ENCODE peak calls at places on chromosomes 5 and 9, in four cellular contexts. One of them, this sample, is unnamed.

GRCh38 chr9:16652511-16653101 is 217.9 kb downstream of the BNC2 start:
- DNase-seq in K562: no peak
- DNase-seq in HepG2: no peak
- DNase-seq in SK-N-SH: no peak
- DNase-seq in this sample: no peak

GRCh38 chr5:149580808-149581191 is 498 bp upstream of the ARHGEF37 start:
- DNase-seq in HepG2: no peak
- DNase-seq in K562: no peak
- DNase-seq in SK-N-SH: no peak
- DNase-seq in this sample: no peak

GRCh38 chr5:83414601-83415000 is 56.9 kb upstream of the VCAN start:
- DNase-seq in K562: no peak
- DNase-seq in SK-N-SH: no peak
- DNase-seq in HepG2: no peak
- DNase-seq in this sample: no peak

GRCh38 chr9:129407905-129408452 is 212.9 kb downstream of the C9orf50 start:
- DNase-seq in SK-N-SH: no peak
- DNase-seq in K562: no peak
- DNase-seq in HepG2: no peak
- DNase-seq in this sample: no peak

GRCh38 chr9:88106492-88106891 is 31.8 kb downstream of the SPATA31C2 start:
- DNase-seq in SK-N-SH: peak
- DNase-seq in K562: no peak
- DNase-seq in HepG2: no peak
- DNase-seq in this sample: peak

GRCh38 chr5:35736280-35736679 is 118.6 kb downstream of the SPEF2 start:
- DNase-seq in K562: no peak
- DNase-seq in SK-N-SH: no peak
- DNase-seq in HepG2: no peak
- DNase-seq in this sample: no peak

GRCh38 chr5:10602031-10602806 is 38.3 kb downstream of the ANKRD33B start:
- DNase-seq in K562: peak
- DNase-seq in SK-N-SH: no peak
- DNase-seq in HepG2: no peak
- DNase-seq in this sample: no peak

GRCh38 chr5:43066799-43067741 is 27.0 kb upstream of the ANXA2R start:
- DNase-seq in HepG2: peak
- DNase-seq in SK-N-SH: peak
- DNase-seq in K562: peak
- DNase-seq in this sample: peak

GRCh38 chr9:93060746-93061259 is 2.3 kb downstream of the SUSD3 start:
- DNase-seq in HepG2: no peak
- DNase-seq in SK-N-SH: no peak
- DNase-seq in K562: peak
- DNase-seq in this sample: no peak

GRCh38 chr5:50420343-50420935 is 20.6 kb downstream of the EMB start:
- DNase-seq in HepG2: no peak
- DNase-seq in SK-N-SH: no peak
- DNase-seq in K562: no peak
- DNase-seq in this sample: no peak

GRCh38 chr9:110936252-110936651 is 102.0 kb downstream of the LPAR1 start:
- DNase-seq in K562: no peak
- DNase-seq in SK-N-SH: no peak
- DNase-seq in HepG2: no peak
- DNase-seq in this sample: no peak

GRCh38 chr9:99778308-99778707 is 43.4 kb upstream of the NR4A3 start:
- DNase-seq in HepG2: no peak
- DNase-seq in SK-N-SH: no peak
- DNase-seq in K562: peak
- DNase-seq in this sample: no peak

GRCh38 chr9:72863456-72864094 is 89.3 kb downstream of the ALDH1A1 start:
- DNase-seq in SK-N-SH: no peak
- DNase-seq in K562: no peak
- DNase-seq in HepG2: no peak
- DNase-seq in this sample: no peak

GRCh38 chr9:33506626-33507370 is 17.3 kb upstream of the ANKRD18B start:
- DNase-seq in HepG2: peak
- DNase-seq in K562: no peak
- DNase-seq in SK-N-SH: no peak
- DNase-seq in this sample: no peak

GRCh38 chr5:115557667-115558387 is 13.3 kb upstream of the FEM1C start:
- DNase-seq in HepG2: peak
- DNase-seq in SK-N-SH: no peak
- DNase-seq in K562: no peak
- DNase-seq in this sample: no peak

GRCh38 chr5:154112255-154112654 is 73.5 kb downstream of the MFAP3 start:
- DNase-seq in K562: no peak
- DNase-seq in HepG2: no peak
- DNase-seq in SK-N-SH: no peak
- DNase-seq in this sample: no peak

GRCh38 chr9:115115924-115116323 is 2.0 kb downstream of the TNC start:
- DNase-seq in K562: no peak
- DNase-seq in SK-N-SH: no peak
- DNase-seq in HepG2: no peak
- DNase-seq in this sample: no peak

GRCh38 chr9:74610523-74611061 is 113.5 kb downstream of the RORB start:
- DNase-seq in SK-N-SH: no peak
- DNase-seq in K562: no peak
- DNase-seq in HepG2: no peak
- DNase-seq in this sample: no peak

GRCh38 chr9:95176755-95177319 is 140.7 kb downstream of the FANCC start:
- DNase-seq in HepG2: no peak
- DNase-seq in SK-N-SH: no peak
- DNase-seq in K562: no peak
- DNase-seq in this sample: no peak

GRCh38 chr5:395156-395920 is 47.6 kb upstream of the EXOC3 start:
- DNase-seq in SK-N-SH: peak
- DNase-seq in K562: peak
- DNase-seq in HepG2: no peak
- DNase-seq in this sample: no peak

GRCh38 chr5:167296680-167297079 is 994.8 kb upstream of the WWC1 start:
- DNase-seq in K562: no peak
- DNase-seq in SK-N-SH: no peak
- DNase-seq in HepG2: no peak
- DNase-seq in this sample: no peak

GRCh38 chr9:82961504-82962125 is 101.3 kb downstream of the RASEF start:
- DNase-seq in K562: peak
- DNase-seq in SK-N-SH: peak
- DNase-seq in HepG2: peak
- DNase-seq in this sample: peak

GRCh38 chr5:134945041-134945440 is 22.7 kb upstream of the CATSPER3 start:
- DNase-seq in K562: no peak
- DNase-seq in HepG2: no peak
- DNase-seq in SK-N-SH: peak
- DNase-seq in this sample: no peak
- TF ChIP-seq FOXJ3 in K562: no peak
- TF ChIP-seq FOXJ3 in HepG2: no peak
- TF ChIP-seq FOXJ3 in SK-N-SH: no peak
- TF ChIP-seq FOXJ3 in this sample: no peak

DNA sequence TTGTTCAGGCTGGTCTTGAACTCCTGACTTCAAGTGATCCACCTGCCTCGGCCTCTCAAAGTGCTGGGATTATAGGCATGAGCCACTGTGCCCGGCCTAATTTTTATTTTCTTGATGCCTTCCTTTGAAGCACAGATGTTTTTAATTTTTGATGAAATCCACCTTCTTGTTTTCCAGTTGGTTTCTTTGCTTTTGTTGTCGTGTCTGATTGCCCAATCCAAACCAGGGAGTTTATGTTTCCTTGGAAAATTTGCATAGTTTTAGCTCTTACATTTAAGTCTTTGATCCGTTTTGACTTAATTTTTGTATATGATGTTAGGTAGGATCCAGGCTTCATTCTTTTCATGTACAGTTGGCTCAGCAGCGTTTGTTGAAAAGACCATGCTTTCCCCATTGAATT is 15.2 kb downstream of the EHMT1 start:
- DNase-seq in HepG2: no peak
- DNase-seq in SK-N-SH: no peak
- DNase-seq in K562: no peak
- DNase-seq in this sample: no peak
- TF ChIP-seq FOXJ3 in HepG2: no peak
- TF ChIP-seq FOXJ3 in SK-N-SH: no peak
- TF ChIP-seq FOXJ3 in K562: no peak
- TF ChIP-seq FOXJ3 in this sample: no peak

DNA sequence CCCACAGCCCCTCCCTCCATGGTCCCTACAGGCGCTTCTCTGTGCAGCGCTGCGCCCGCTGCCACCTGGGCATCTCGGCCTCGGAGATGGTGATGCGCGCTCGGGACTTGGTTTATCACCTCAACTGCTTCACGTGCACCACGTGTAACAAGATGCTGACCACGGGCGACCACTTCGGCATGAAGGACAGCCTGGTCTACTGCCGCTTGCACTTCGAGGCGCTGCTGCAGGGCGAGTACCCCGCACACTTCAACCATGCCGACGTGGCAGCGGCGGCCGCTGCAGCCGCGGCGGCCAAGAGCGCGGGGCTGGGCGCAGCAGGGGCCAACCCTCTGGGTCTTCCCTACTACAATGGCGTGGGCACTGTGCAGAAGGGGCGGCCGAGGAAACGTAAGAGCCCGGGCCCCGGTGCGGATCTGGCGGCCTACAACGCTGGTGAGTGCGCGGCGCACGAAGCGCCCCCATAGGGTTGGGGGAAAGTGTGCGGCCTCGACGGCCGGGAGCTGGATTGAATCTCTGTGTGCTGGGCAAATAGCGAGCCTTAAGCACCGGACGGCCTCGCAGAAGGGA is 3.6 kb downstream of the LHX2 start:
- DNase-seq in K562: no peak
- DNase-seq in SK-N-SH: peak
- DNase-seq in HepG2: no peak
- DNase-seq in this sample: peak
- TF ChIP-seq FOXJ3 in K562: no peak
- TF ChIP-seq FOXJ3 in SK-N-SH: no peak
- TF ChIP-seq FOXJ3 in HepG2: no peak
- TF ChIP-seq FOXJ3 in this sample: no peak

DNA sequence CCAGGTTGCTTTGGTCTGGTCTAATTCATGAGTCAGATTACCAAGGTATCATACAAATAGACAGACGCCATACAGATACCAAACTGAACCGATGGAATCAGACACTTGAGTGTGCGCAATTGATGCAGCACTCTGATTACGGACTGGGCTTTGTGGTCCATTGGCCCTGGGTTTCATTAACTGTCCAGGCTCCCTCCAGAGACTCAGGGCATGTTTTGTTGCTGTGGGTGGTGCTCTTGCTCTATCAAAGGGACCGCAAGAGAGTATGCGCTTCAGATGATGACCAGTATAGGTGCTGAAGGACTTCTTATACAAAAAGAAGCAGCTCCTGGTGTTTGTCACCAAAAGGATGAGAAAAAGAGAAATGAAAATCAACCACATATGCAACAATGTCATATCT is 36.9 kb upstream of the ANKRD55 start:
- DNase-seq in SK-N-SH: peak
- DNase-seq in HepG2: peak
- DNase-seq in K562: peak
- DNase-seq in this sample: no peak
- TF ChIP-seq FOXJ3 in SK-N-SH: no peak
- TF ChIP-seq FOXJ3 in HepG2: no peak
- TF ChIP-seq FOXJ3 in K562: no peak
- TF ChIP-seq FOXJ3 in this sample: no peak

This sample was measured in WTC11.